ENCODE peak calls at places on chromosomes 4 and X, in six cellular contexts. I, X, N, Z, R and B are unnamed samples.

GRCh38 chrX:307261-308111 is 11.1 kb downstream of the GTPBP6 start:
- DNase-seq in I (no peak), X (no peak), N (no peak), Z (no peak), R (no peak), B (no peak)

GRCh38 chr4:48064349-48064748 is 47.8 kb downstream of the NIPAL1 start:
- DNase-seq in I (no peak), X (no peak), N (no peak), Z (no peak), R (no peak), B (no peak)

GRCh38 chrX:52598886-52599285 is 55.8 kb downstream of the SSX7 start:
- DNase-seq in I (no peak), X (no peak), N (no peak), Z (no peak), R (no peak), B (no peak)

GRCh38 chrX:130216312-130216711 is 44.5 kb downstream of the RAB33A start:
- DNase-seq in I (no peak), X (peak), N (no peak), Z (no peak), R (no peak), B (no peak)

GRCh38 chr4:85932371-85933305 is 427.2 kb downstream of the MAPK10 start:
- DNase-seq in I (no peak), X (peak), N (no peak), Z (no peak), R (no peak), B (no peak)

GRCh38 chr4:78667337-78667736 is 108.8 kb upstream of the BMP2K start:
- DNase-seq in I (no peak), X (no peak), N (no peak), Z (no peak), R (no peak), B (no peak)

GRCh38 chrX:48695925-48696300 is 621 bp upstream of the SUV39H1 start:
- DNase-seq in I (no peak), X (peak), N (peak), Z (no peak), R (no peak), B (no peak)

GRCh38 chrX:65697915-65698796 is 30.7 kb downstream of the MSN start:
- DNase-seq in I (no peak), X (no peak), N (no peak), Z (no peak), R (no peak), B (no peak)

GRCh38 chr4:164446516-164446915 is 307.4 kb upstream of the SMIM31 start:
- DNase-seq in I (no peak), X (no peak), N (no peak), Z (no peak), R (no peak), B (no peak)

GRCh38 chrX:43809463-43809862 is 72.8 kb downstream of the MAOB start:
- DNase-seq in I (no peak), X (peak), N (no peak), Z (no peak), R (no peak), B (no peak)

GRCh38 chr4:165761968-165762367 is 111.1 kb upstream of the TLL1 start:
- DNase-seq in I (no peak), X (no peak), N (no peak), Z (no peak), R (no peak), B (peak)

GRCh38 chr4:13543091-13543581 is 1.2 kb downstream of the NKX3-2 start:
- DNase-seq in I (no peak), X (no peak), N (no peak), Z (no peak), R (no peak), B (no peak)

GRCh38 chr4:151356510-151356909 is 31.1 kb upstream of the SH3D19 start:
- DNase-seq in I (no peak), X (peak), N (no peak), Z (peak), R (no peak), B (no peak)

GRCh38 chr4:137125011-137125410 is 407.3 kb downstream of the PCDH18 start:
- DNase-seq in I (peak), X (peak), N (peak), Z (peak), R (peak), B (peak)

GRCh38 chr4:107825072-107825789 is 499 bp downstream of the SGMS2 start:
- DNase-seq in I (no peak), X (peak), N (peak), Z (no peak), R (peak), B (peak)

GRCh38 chrX:18883234-18883960 is 100.5 kb downstream of the PHKA2 start:
- DNase-seq in I (no peak), X (no peak), N (no peak), Z (no peak), R (peak), B (no peak)

DNA sequence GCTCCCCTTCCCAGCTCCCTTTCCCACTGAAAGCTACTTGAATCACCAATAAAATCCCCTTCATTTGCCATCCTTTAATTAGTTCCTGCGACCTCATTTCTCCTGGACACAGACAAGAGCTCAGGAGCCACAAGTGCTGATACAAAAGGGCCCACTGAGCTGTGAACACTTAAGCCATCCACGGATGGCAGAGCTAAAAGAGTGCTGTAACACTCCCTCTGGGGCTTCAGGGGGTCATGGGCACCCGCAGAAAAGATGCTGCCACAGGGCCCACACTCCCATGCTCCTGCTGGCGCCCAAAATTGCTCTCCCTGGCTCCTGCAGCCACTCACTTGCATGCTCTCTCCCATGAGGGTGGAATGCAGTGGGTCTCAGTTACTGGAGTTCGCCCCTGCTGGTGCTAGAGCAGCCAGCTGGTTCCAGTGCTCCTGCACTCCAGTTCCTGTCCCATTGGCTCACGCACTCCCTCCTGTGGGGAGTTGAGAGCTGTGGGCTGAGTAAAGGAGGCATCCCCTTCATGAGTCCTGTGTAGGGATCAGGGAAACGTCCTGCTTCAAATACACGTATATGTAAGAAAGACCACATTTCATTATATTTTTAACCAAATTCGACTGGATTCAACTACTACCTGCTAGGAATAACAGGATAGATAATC is 1291.0 kb downstream of the ARAP2 start:
- DNase-seq in I (no peak), X (no peak), N (peak), Z (peak), R (peak), B (peak)
- TF ChIP-seq CTCF in I (no peak), X (no peak), N (peak), Z (peak), R (peak), B (no peak)

GRCh38 chr4:5705672-5706310 is 2.6 kb downstream of the EVC2 start:
- DNase-seq in I (no peak), X (peak), N (peak), Z (no peak), R (no peak), B (no peak)

GRCh38 chr4:5701971-5702370 is 6.4 kb downstream of the EVC2 start:
- DNase-seq in I (no peak), X (no peak), N (no peak), Z (no peak), R (no peak), B (no peak)

GRCh38 chr4:5703831-5704230 is 4.5 kb downstream of the EVC2 start:
- DNase-seq in I (no peak), X (no peak), N (no peak), Z (no peak), R (no peak), B (no peak)

GRCh38 chr4:5706486-5707290 is 1.7 kb downstream of the EVC2 start:
- DNase-seq in I (no peak), X (no peak), N (no peak), Z (no peak), R (peak), B (no peak)

DNA sequence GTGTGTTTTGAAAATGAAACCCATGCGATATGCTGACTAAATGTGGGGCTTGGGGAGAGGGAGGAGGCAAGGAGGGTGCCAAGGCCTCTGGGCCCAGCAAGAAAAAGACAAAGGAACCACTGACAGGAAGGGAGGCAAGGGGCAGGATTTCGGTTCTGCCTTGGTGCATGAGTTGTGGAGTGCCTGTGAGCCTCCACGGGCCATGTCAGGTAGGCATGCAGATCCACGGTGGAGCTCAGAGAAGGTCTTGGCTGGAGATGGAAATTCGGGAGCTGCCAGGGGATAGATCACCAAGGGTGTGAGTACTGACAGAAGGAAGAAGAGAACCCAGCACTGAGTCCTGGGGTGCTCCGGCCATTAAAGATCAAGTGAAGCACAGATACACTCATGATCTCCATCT is 4.1 kb downstream of the EVC2 start:
- DNase-seq in I (no peak), X (no peak), N (no peak), Z (no peak), R (no peak), B (no peak)
- TF ChIP-seq CTCF in I (no peak), X (no peak), N (no peak), Z (no peak), R (no peak), B (no peak)

GRCh38 chr4:26235500-26235899 is 85.3 kb upstream of the RBPJ start:
- DNase-seq in I (peak), X (peak), N (no peak), Z (no peak), R (no peak), B (no peak)
- TF ChIP-seq CTCF in I (peak), X (peak), N (no peak), Z (no peak), R (no peak), B (no peak)

DNA sequence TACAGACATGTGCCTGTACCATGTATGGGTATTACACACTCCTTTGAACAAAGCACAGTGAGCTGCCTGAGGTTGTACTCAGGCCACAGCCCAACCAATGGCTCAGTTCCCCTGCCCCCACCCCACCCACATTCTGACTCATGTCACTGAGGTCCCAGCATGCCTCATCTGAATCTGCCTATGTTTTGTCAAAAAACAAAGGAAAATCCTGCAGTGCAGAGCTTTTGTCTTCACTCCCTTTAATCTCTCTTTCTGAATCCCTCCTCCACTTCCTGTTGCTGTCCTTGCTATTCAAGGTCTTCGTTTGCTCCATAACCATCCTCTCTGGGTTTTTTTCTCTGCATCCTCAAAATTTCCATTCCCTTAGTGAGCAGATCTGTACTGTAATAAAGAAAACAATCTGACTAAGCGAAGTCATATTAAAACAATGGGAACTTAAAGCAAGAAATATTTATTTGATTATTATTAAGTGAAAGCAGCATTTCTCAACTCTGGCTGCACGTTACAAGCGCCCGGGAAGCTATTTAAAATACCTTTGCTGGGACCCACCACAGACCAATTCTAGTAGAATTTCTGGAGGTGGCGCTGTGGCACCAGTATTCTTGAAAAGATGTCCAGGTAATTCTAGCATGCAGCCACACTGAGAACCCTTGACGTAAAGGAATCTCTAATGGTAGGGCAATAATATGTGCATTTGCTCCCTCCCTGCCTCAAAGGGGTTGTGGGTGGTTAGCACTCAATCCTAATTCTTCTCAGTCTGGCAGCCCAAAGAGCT is 8.8 kb downstream of the GUCY2F start:
- DNase-seq in I (no peak), X (peak), N (peak), Z (peak), R (peak), B (no peak)
- TF ChIP-seq CTCF in I (no peak), X (peak), N (peak), Z (peak), R (no peak), B (no peak)

GRCh38 chr4:183600189-183600685 is 58.7 kb downstream of the RWDD4 start:
- DNase-seq in I (no peak), X (no peak), N (peak), Z (no peak), R (peak), B (no peak)
- TF ChIP-seq CTCF in I (peak), X (peak), N (peak), Z (peak), R (no peak), B (no peak)

DNA sequence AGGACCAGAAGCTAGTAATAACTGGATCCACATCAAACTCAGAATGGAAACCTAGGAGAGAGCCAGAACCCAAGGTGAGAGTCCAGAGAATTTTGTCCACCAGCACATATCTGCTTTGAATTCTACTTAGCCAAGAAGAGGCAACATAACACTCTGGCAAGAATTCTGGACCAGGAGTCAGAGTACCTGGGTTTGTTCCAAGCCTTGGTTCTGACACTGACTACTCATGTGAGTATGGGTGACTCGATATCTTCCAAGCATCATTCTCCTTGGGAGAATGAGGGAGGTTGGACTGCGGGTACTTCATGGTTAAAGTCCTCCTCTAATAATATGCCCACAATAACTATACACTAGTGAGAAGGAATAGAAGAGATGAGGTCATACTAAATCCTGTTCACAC is 144.0 kb upstream of the JADE1 start:
- DNase-seq in I (no peak), X (peak), N (no peak), Z (no peak), R (no peak), B (no peak)
- TF ChIP-seq CTCF in I (no peak), X (no peak), N (no peak), Z (no peak), R (no peak), B (no peak)

GRCh38 chr4:46386570-46386969 is 3.4 kb downstream of the GABRA2 start:
- DNase-seq in I (no peak), X (no peak), N (peak), Z (no peak), R (no peak), B (no peak)
- TF ChIP-seq CTCF in I (no peak), X (no peak), N (peak), Z (no peak), R (no peak), B (no peak)